ENCODE peak calls at places on chromosome 7, in ten cellular contexts. One of them, this sample, is unnamed.

GRCh38 chr7:95491634-95492314 is 6.0 kb downstream of the ASB4 start:
- DNase-seq in lung: peak
- DNase-seq in MCF 10A: peak
- DNase-seq in breast epithelium: no peak
- DNase-seq in Calu3: peak
- DNase-seq in brain microvascular endothelial cell: no peak
- DNase-seq in neural crest cell: no peak
- DNase-seq in right atrium auricular region: no peak
- DNase-seq in thoracic aorta: no peak
- DNase-seq in choroid plexus epithelial cell: peak
- DNase-seq in this sample: no peak

GRCh38 chr7:132562690-132563089 is 13.6 kb downstream of the PLXNA4 start:
- DNase-seq in lung: no peak
- DNase-seq in thoracic aorta: no peak
- DNase-seq in brain microvascular endothelial cell: no peak
- DNase-seq in choroid plexus epithelial cell: no peak
- DNase-seq in neural crest cell: no peak
- DNase-seq in MCF 10A: no peak
- DNase-seq in breast epithelium: no peak
- DNase-seq in right atrium auricular region: no peak
- DNase-seq in Calu3: no peak
- DNase-seq in this sample: no peak

GRCh38 chr7:96303686-96304443 is 18.0 kb downstream of the SLC25A13 start:
- DNase-seq in Calu3: no peak
- DNase-seq in lung: no peak
- DNase-seq in right atrium auricular region: no peak
- DNase-seq in breast epithelium: no peak
- DNase-seq in brain microvascular endothelial cell: peak
- DNase-seq in thoracic aorta: no peak
- DNase-seq in choroid plexus epithelial cell: peak
- DNase-seq in MCF 10A: no peak
- DNase-seq in neural crest cell: no peak
- DNase-seq in this sample: no peak

GRCh38 chr7:49986191-49986590 is 106.9 kb downstream of the ZPBP start:
- DNase-seq in breast epithelium: no peak
- DNase-seq in choroid plexus epithelial cell: no peak
- DNase-seq in right atrium auricular region: no peak
- DNase-seq in thoracic aorta: no peak
- DNase-seq in brain microvascular endothelial cell: no peak
- DNase-seq in Calu3: no peak
- DNase-seq in neural crest cell: no peak
- DNase-seq in MCF 10A: no peak
- DNase-seq in lung: no peak
- DNase-seq in this sample: no peak

GRCh38 chr7:1765336-1765735 is 95.3 kb downstream of the ELFN1 start:
- DNase-seq in brain microvascular endothelial cell: no peak
- DNase-seq in breast epithelium: no peak
- DNase-seq in MCF 10A: no peak
- DNase-seq in thoracic aorta: no peak
- DNase-seq in right atrium auricular region: no peak
- DNase-seq in lung: no peak
- DNase-seq in neural crest cell: no peak
- DNase-seq in choroid plexus epithelial cell: no peak
- DNase-seq in Calu3: no peak
- DNase-seq in this sample: no peak

GRCh38 chr7:45402480-45403218 is 171.5 kb upstream of the ADCY1 start:
- DNase-seq in breast epithelium: no peak
- DNase-seq in choroid plexus epithelial cell: peak
- DNase-seq in right atrium auricular region: no peak
- DNase-seq in brain microvascular endothelial cell: peak
- DNase-seq in Calu3: peak
- DNase-seq in thoracic aorta: no peak
- DNase-seq in neural crest cell: no peak
- DNase-seq in MCF 10A: peak
- DNase-seq in lung: no peak
- DNase-seq in this sample: no peak

GRCh38 chr7:134831862-134832261 is 52.4 kb downstream of the CALD1 start:
- DNase-seq in brain microvascular endothelial cell: peak
- DNase-seq in Calu3: no peak
- DNase-seq in lung: no peak
- DNase-seq in neural crest cell: no peak
- DNase-seq in choroid plexus epithelial cell: peak
- DNase-seq in breast epithelium: no peak
- DNase-seq in thoracic aorta: no peak
- DNase-seq in right atrium auricular region: no peak
- DNase-seq in MCF 10A: no peak
- DNase-seq in this sample: no peak

GRCh38 chr7:137950263-137950621 is 51.6 kb downstream of the CREB3L2 start:
- DNase-seq in breast epithelium: no peak
- DNase-seq in Calu3: no peak
- DNase-seq in lung: no peak
- DNase-seq in thoracic aorta: no peak
- DNase-seq in choroid plexus epithelial cell: no peak
- DNase-seq in right atrium auricular region: no peak
- DNase-seq in neural crest cell: no peak
- DNase-seq in MCF 10A: no peak
- DNase-seq in brain microvascular endothelial cell: no peak
- DNase-seq in this sample: no peak

GRCh38 chr7:123004931-123005330 is 9.4 kb upstream of the TAS2R16 start:
- DNase-seq in thoracic aorta: no peak
- DNase-seq in choroid plexus epithelial cell: peak
- DNase-seq in MCF 10A: no peak
- DNase-seq in brain microvascular endothelial cell: peak
- DNase-seq in Calu3: no peak
- DNase-seq in right atrium auricular region: no peak
- DNase-seq in neural crest cell: no peak
- DNase-seq in lung: no peak
- DNase-seq in breast epithelium: no peak
- DNase-seq in this sample: no peak

GRCh38 chr7:66167773-66168367 is 37.3 kb upstream of the TPST1 start:
- DNase-seq in choroid plexus epithelial cell: peak
- DNase-seq in MCF 10A: peak
- DNase-seq in neural crest cell: no peak
- DNase-seq in breast epithelium: no peak
- DNase-seq in right atrium auricular region: no peak
- DNase-seq in lung: no peak
- DNase-seq in brain microvascular endothelial cell: peak
- DNase-seq in thoracic aorta: no peak
- DNase-seq in Calu3: no peak
- DNase-seq in this sample: no peak

GRCh38 chr7:159023746-159024145 is 120.9 kb downstream of the VIPR2 start:
- DNase-seq in choroid plexus epithelial cell: no peak
- DNase-seq in thoracic aorta: no peak
- DNase-seq in neural crest cell: no peak
- DNase-seq in right atrium auricular region: no peak
- DNase-seq in Calu3: no peak
- DNase-seq in brain microvascular endothelial cell: no peak
- DNase-seq in breast epithelium: no peak
- DNase-seq in MCF 10A: no peak
- DNase-seq in lung: no peak
- DNase-seq in this sample: no peak

GRCh38 chr7:114627231-114627630 is 212.6 kb downstream of the FOXP2 start:
- DNase-seq in Calu3: no peak
- DNase-seq in MCF 10A: no peak
- DNase-seq in choroid plexus epithelial cell: no peak
- DNase-seq in breast epithelium: no peak
- DNase-seq in brain microvascular endothelial cell: no peak
- DNase-seq in lung: no peak
- DNase-seq in neural crest cell: no peak
- DNase-seq in thoracic aorta: no peak
- DNase-seq in right atrium auricular region: no peak
- DNase-seq in this sample: no peak

GRCh38 chr7:108293190-108293612 is 163.0 kb downstream of the NRCAM start:
- DNase-seq in brain microvascular endothelial cell: no peak
- DNase-seq in choroid plexus epithelial cell: no peak
- DNase-seq in right atrium auricular region: no peak
- DNase-seq in breast epithelium: no peak
- DNase-seq in lung: no peak
- DNase-seq in neural crest cell: no peak
- DNase-seq in thoracic aorta: no peak
- DNase-seq in MCF 10A: no peak
- DNase-seq in Calu3: no peak
- DNase-seq in this sample: peak

GRCh38 chr7:4959356-4959755 is 369 bp upstream of the MMD2 start:
- DNase-seq in right atrium auricular region: no peak
- DNase-seq in breast epithelium: no peak
- DNase-seq in choroid plexus epithelial cell: no peak
- DNase-seq in MCF 10A: no peak
- DNase-seq in neural crest cell: no peak
- DNase-seq in lung: no peak
- DNase-seq in thoracic aorta: no peak
- DNase-seq in brain microvascular endothelial cell: no peak
- DNase-seq in Calu3: no peak
- DNase-seq in this sample: no peak

GRCh38 chr7:4959881-4960280 is 894 bp upstream of the MMD2 start:
- DNase-seq in brain microvascular endothelial cell: no peak
- DNase-seq in breast epithelium: no peak
- DNase-seq in Calu3: no peak
- DNase-seq in choroid plexus epithelial cell: no peak
- DNase-seq in MCF 10A: no peak
- DNase-seq in right atrium auricular region: no peak
- DNase-seq in lung: no peak
- DNase-seq in thoracic aorta: no peak
- DNase-seq in neural crest cell: no peak
- DNase-seq in this sample: no peak

GRCh38 chr7:4958477-4959301 is at the start of gene MMD2:
- DNase-seq in neural crest cell: no peak
- DNase-seq in MCF 10A: no peak
- DNase-seq in choroid plexus epithelial cell: no peak
- DNase-seq in breast epithelium: no peak
- DNase-seq in thoracic aorta: no peak
- DNase-seq in brain microvascular endothelial cell: no peak
- DNase-seq in right atrium auricular region: no peak
- DNase-seq in Calu3: no peak
- DNase-seq in lung: no peak
- DNase-seq in this sample: no peak

GRCh38 chr7:4960363-4960762 is 1.4 kb upstream of the MMD2 start:
- DNase-seq in brain microvascular endothelial cell: no peak
- DNase-seq in neural crest cell: no peak
- DNase-seq in choroid plexus epithelial cell: no peak
- DNase-seq in thoracic aorta: no peak
- DNase-seq in breast epithelium: no peak
- DNase-seq in lung: no peak
- DNase-seq in MCF 10A: no peak
- DNase-seq in Calu3: peak
- DNase-seq in right atrium auricular region: no peak
- DNase-seq in this sample: no peak

GRCh38 chr7:4957847-4958476 is 1.0 kb downstream of the MMD2 start:
- DNase-seq in Calu3: no peak
- DNase-seq in breast epithelium: no peak
- DNase-seq in thoracic aorta: no peak
- DNase-seq in neural crest cell: no peak
- DNase-seq in right atrium auricular region: no peak
- DNase-seq in lung: no peak
- DNase-seq in brain microvascular endothelial cell: no peak
- DNase-seq in choroid plexus epithelial cell: no peak
- DNase-seq in MCF 10A: no peak
- DNase-seq in this sample: no peak
- TF ChIP-seq CTCF in Calu3: no peak
- TF ChIP-seq CTCF in breast epithelium: no peak
- TF ChIP-seq CTCF in thoracic aorta: no peak
- TF ChIP-seq CTCF in neural crest cell: no peak
- TF ChIP-seq CTCF in right atrium auricular region: no peak
- TF ChIP-seq CTCF in lung: no peak
- TF ChIP-seq CTCF in brain microvascular endothelial cell: no peak
- TF ChIP-seq CTCF in choroid plexus epithelial cell: no peak
- TF ChIP-seq CTCF in MCF 10A: no peak
- TF ChIP-seq CTCF in this sample: no peak

DNA sequence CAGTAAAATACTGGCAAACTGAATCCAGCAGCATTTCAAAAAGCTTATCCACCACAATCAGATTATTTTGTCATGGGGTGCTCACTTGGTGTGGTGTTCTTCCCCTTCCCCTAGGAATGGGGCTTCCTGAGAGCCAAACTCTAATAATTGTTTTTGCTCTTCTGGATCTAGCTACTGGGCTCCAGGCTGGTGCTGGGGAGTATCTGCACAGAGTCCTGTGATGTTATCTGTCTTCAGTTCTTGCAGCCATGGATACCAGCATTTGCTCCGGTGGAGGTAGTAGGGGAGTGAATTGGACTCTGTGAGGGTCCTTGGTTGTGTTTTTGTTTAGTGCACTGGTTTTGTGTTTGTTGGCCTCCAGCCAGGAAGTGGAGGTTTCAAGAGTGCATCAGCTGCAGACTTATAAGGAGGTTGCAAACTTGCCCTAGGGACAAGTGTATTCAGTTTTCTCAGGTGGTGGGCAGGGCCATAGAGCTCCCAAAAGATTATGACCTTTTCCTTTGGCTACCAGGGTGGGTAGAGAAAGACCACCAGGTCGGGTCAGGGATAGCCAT is 308.5 kb upstream of the MAGI2 start:
- DNase-seq in neural crest cell: no peak
- DNase-seq in lung: no peak
- DNase-seq in choroid plexus epithelial cell: peak
- DNase-seq in breast epithelium: no peak
- DNase-seq in thoracic aorta: no peak
- DNase-seq in brain microvascular endothelial cell: no peak
- DNase-seq in Calu3: no peak
- DNase-seq in right atrium auricular region: no peak
- DNase-seq in MCF 10A: peak
- DNase-seq in this sample: no peak
- TF ChIP-seq CTCF in neural crest cell: no peak
- TF ChIP-seq CTCF in lung: no peak
- TF ChIP-seq CTCF in choroid plexus epithelial cell: no peak
- TF ChIP-seq CTCF in breast epithelium: no peak
- TF ChIP-seq CTCF in thoracic aorta: no peak
- TF ChIP-seq CTCF in brain microvascular endothelial cell: no peak
- TF ChIP-seq CTCF in Calu3: no peak
- TF ChIP-seq CTCF in right atrium auricular region: no peak
- TF ChIP-seq CTCF in MCF 10A: no peak
- TF ChIP-seq CTCF in this sample: no peak

DNA sequence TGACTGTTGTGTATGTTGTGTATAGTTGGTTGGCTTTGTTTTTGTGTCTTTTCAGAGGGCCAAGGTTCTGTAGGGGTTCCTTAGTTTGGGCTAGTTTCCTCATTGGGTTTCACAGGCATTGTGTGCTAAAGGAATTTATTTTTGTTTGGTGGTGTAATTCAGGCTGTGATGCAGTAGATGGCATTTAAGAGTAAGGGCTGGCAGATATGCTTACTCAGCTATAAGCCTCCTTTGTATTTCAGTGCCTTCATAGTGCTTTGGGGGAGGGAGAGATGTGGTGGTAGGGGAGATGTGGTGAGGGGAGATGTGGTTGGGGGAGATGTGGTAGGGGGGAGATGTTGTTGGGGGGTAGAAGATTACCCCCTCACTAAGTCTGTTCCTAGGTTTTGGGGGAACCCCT is 91.7 kb downstream of the SLC25A40 start:
- DNase-seq in MCF 10A: peak
- DNase-seq in thoracic aorta: no peak
- DNase-seq in Calu3: no peak
- DNase-seq in lung: no peak
- DNase-seq in neural crest cell: no peak
- DNase-seq in breast epithelium: no peak
- DNase-seq in right atrium auricular region: no peak
- DNase-seq in choroid plexus epithelial cell: peak
- DNase-seq in brain microvascular endothelial cell: peak
- DNase-seq in this sample: peak
- TF ChIP-seq CTCF in MCF 10A: no peak
- TF ChIP-seq CTCF in thoracic aorta: no peak
- TF ChIP-seq CTCF in Calu3: no peak
- TF ChIP-seq CTCF in lung: no peak
- TF ChIP-seq CTCF in neural crest cell: no peak
- TF ChIP-seq CTCF in breast epithelium: no peak
- TF ChIP-seq CTCF in right atrium auricular region: no peak
- TF ChIP-seq CTCF in choroid plexus epithelial cell: peak
- TF ChIP-seq CTCF in brain microvascular endothelial cell: no peak
- TF ChIP-seq CTCF in this sample: peak

GRCh38 chr7:84614821-84615506 is 420.4 kb upstream of the SEMA3A start:
- DNase-seq in neural crest cell: no peak
- DNase-seq in choroid plexus epithelial cell: peak
- DNase-seq in brain microvascular endothelial cell: peak
- DNase-seq in Calu3: no peak
- DNase-seq in thoracic aorta: no peak
- DNase-seq in right atrium auricular region: no peak
- DNase-seq in lung: no peak
- DNase-seq in MCF 10A: peak
- DNase-seq in breast epithelium: no peak
- DNase-seq in this sample: no peak
- TF ChIP-seq CTCF in neural crest cell: no peak
- TF ChIP-seq CTCF in choroid plexus epithelial cell: peak
- TF ChIP-seq CTCF in brain microvascular endothelial cell: peak
- TF ChIP-seq CTCF in Calu3: no peak
- TF ChIP-seq CTCF in thoracic aorta: no peak
- TF ChIP-seq CTCF in right atrium auricular region: peak
- TF ChIP-seq CTCF in lung: no peak
- TF ChIP-seq CTCF in MCF 10A: peak
- TF ChIP-seq CTCF in breast epithelium: no peak
- TF ChIP-seq CTCF in this sample: peak

This sample was measured in A673.